ENCODE peak calls at places on chromosomes 16 and 17, in nine cellular contexts. N is NCI-H1092 treated with DMSO at 0.1 percent for 48 hours, L is NCI-H510A, D is PC-9, V is T-helper 2 cell, Q is astrocyte of the spinal cord, J is NCI-H1436 treated with DMSO at 0.1 percent for 48 hours, E is erythroblast, U is T-cell. P is an unnamed sample.

GRCh38 chr17:21525464-21526130 is 149.4 kb downstream of the KCNJ12 start:
- DNase-seq in J (no peak), U (no peak), Q (no peak), N (no peak), L (no peak), E (no peak), D (no peak), V (no peak), P (peak; percentile 19)

GRCh38 chr17:48522031-48522593 is 8.7 kb downstream of the HOXB1 start:
- DNase-seq in D (peak; percentile 58), N (peak; percentile 91), J (no peak), E (no peak), L (peak; percentile 85), U (no peak), V (no peak), Q (peak; percentile 29), P (no peak)

GRCh38 chr17:794876-795275 is 12.7 kb downstream of the MRM3 start:
- DNase-seq in U (peak; percentile 29), J (no peak), L (no peak), N (peak; percentile 61), Q (peak; percentile 75), E (peak; percentile 57), V (no peak), D (peak; percentile 54), P (peak; percentile 61)

GRCh38 chr17:81322271-81323082 is 27.4 kb upstream of the SLC38A10 start:
- DNase-seq in D (no peak), J (no peak), V (no peak), N (no peak), E (peak; percentile 60), U (peak; percentile 24), L (no peak), Q (no peak), P (peak; percentile 52)

GRCh38 chr17:4950075-4950756 is 703 bp upstream of the ENO3 start:
- DNase-seq in J (no peak), V (no peak), Q (no peak), N (peak; percentile 22), E (peak; percentile 83), D (no peak), L (peak; percentile 54), U (peak; percentile 7), P (peak; percentile 67)

GRCh38 chr17:73182616-73183310 is 10.1 kb upstream of the COG1 start:
- DNase-seq in D (no peak), U (no peak), N (peak; percentile 36), L (no peak), V (no peak), E (no peak), J (no peak), Q (no peak), P (peak; percentile 82)

GRCh38 chr17:81331527-81332043 is 36.5 kb upstream of the SLC38A10 start:
- DNase-seq in U (no peak), V (no peak), E (no peak), Q (no peak), N (no peak), D (no peak), J (no peak), L (no peak), P (peak; percentile 36)

GRCh38 chr17:12388206-12388605 is 277.5 kb upstream of the MYOCD start:
- DNase-seq in N (no peak), E (no peak), Q (peak; percentile 33), U (no peak), D (no peak), V (no peak), J (no peak), L (no peak), P (no peak)

GRCh38 chr17:69405096-69405495 is 9.4 kb upstream of the MAP2K6 start:
- DNase-seq in N (no peak), E (no peak), J (no peak), U (no peak), Q (no peak), D (no peak), L (no peak), V (no peak), P (no peak)

GRCh38 chr17:78883090-78883532 is 19.9 kb downstream of the CEP295NL start:
- DNase-seq in N (no peak), U (no peak), D (peak; percentile 90), J (no peak), V (no peak), E (peak; percentile 67), Q (peak; percentile 71), L (no peak), P (peak; percentile 85)

GRCh38 chr16:28923231-28923587 is 1.8 kb downstream of the RABEP2 start:
- DNase-seq in E (no peak), V (no peak), J (no peak), U (no peak), N (no peak), Q (no peak), L (no peak), D (no peak), P (peak; percentile 31)

GRCh38 chr17:55479903-55480302 is 31.3 kb downstream of the SMIM36 start:
- DNase-seq in U (no peak), J (no peak), D (peak; percentile 28), Q (no peak), N (no peak), L (no peak), E (no peak), V (no peak), P (no peak)

GRCh38 chr16:72901012-72901411 is 146.9 kb downstream of the ZFHX3 start:
- DNase-seq in E (no peak), U (no peak), L (no peak), J (no peak), N (no peak), V (no peak), Q (no peak), D (no peak), P (no peak)

GRCh38 chr17:76292567-76292966 is 15.5 kb downstream of the QRICH2 start:
- DNase-seq in U (no peak), L (no peak), Q (no peak), D (no peak), V (no peak), E (no peak), N (no peak), J (no peak), P (no peak)

GRCh38 chr17:27849474-27850185 is 43.5 kb downstream of the LYRM9 start:
- DNase-seq in N (peak; percentile 21), Q (no peak), D (no peak), L (no peak), V (no peak), U (no peak), E (no peak), J (no peak), P (no peak)

GRCh38 chr17:60506312-60506711 is 19.7 kb downstream of the APPBP2 start:
- DNase-seq in V (no peak), N (no peak), D (peak; percentile 40), E (no peak), L (peak; percentile 20), Q (peak; percentile 92), U (no peak), J (no peak), P (no peak)

GRCh38 chr16:53080345-53081031 is 25.7 kb downstream of the CHD9 start:
- DNase-seq in L (no peak), D (no peak), E (no peak), J (no peak), V (no peak), U (no peak), N (no peak), Q (peak; percentile 83), P (no peak)

GRCh38 chr16:84499638-84500037 is 4.8 kb downstream of the MEAK7 start:
- DNase-seq in Q (no peak), L (no peak), N (no peak), U (no peak), E (no peak), D (no peak), J (no peak), V (no peak), P (no peak)

GRCh38 chr16:27217256-27217655 is 13.9 kb downstream of the KDM8 start:
- DNase-seq in U (no peak), E (no peak), N (no peak), Q (peak; percentile 76), V (no peak), J (no peak), D (no peak), L (no peak), P (no peak)

GRCh38 chr17:57448288-57449283 is 192.3 kb downstream of the MSI2 start:
- DNase-seq in N (no peak), J (no peak), V (no peak), Q (no peak), U (no peak), L (no peak), D (no peak), E (peak; percentile 17), P (peak; percentile 45)

GRCh38 chr17:45282683-45283644 is 21.1 kb upstream of the SPATA32 start:
- DNase-seq in L (peak; percentile 85), U (no peak), N (peak; percentile 85), J (no peak), V (no peak), Q (peak; percentile 89), E (no peak), D (no peak), P (no peak)

GRCh38 chr17:56595831-56596740 is 2.6 kb downstream of the NOG start:
- DNase-seq in N (no peak), L (peak; percentile 7), E (no peak), V (no peak), Q (no peak), U (no peak), D (peak; percentile 79), J (no peak), P (peak; percentile 12)

GRCh38 chr17:69213059-69213813 is 15.4 kb downstream of the ABCA10 start:
- DNase-seq in U (no peak), J (no peak), N (no peak), D (no peak), L (no peak), V (no peak), Q (no peak), E (peak; percentile 7), P (no peak)

P was measured in small intestine.